ENCODE peak calls at places on chromosomes 11 and 22, in six cellular contexts. T is GM23338, Q is PC-9, U is PC-3, O is osteoblast, E is trophoblast cell. W is an unnamed sample. For H3K27me3, the result is how much of the 10 kb centered on the place peaks cover.

GRCh38 chr11:91396243-91397133 is 828.1 kb upstream of the FAT3 start:
- DNase-seq in U (peak), E (peak), T (no peak), Q (peak), O (no peak), W (peak)

GRCh38 chr22:32991353-32992115 is 66.6 kb downstream of the SYN3 start:
- DNase-seq in O (no peak), U (no peak), E (peak), T (no peak), Q (peak), W (no peak)

GRCh38 chr22:41352058-41352457 is 29.7 kb upstream of the TEF start:
- DNase-seq in E (peak), U (peak), T (no peak), Q (peak), O (peak), W (no peak)

GRCh38 chr11:20213790-20214189 is 53.5 kb upstream of the DBX1 start:
- DNase-seq in O (no peak), Q (no peak), T (no peak), E (no peak), U (no peak), W (no peak)

GRCh38 chr11:27596802-27597201 is 90.2 kb upstream of the LIN7C start:
- DNase-seq in U (no peak), E (no peak), T (no peak), O (no peak), Q (no peak), W (no peak)

GRCh38 chr11:111635706-111636045 is 33.4 kb downstream of the SIK2 start:
- DNase-seq in U (no peak), E (no peak), T (no peak), Q (no peak), O (no peak), W (no peak)

GRCh38 chr11:131579932-131580387 is 209.5 kb downstream of the NTM start:
- DNase-seq in Q (peak), E (peak), T (peak), U (peak), O (peak), W (peak)

GRCh38 chr22:50548046-50548912 is 2.6 kb downstream of the KLHDC7B start:
- DNase-seq in Q (no peak), T (no peak), E (no peak), O (peak), U (no peak), W (no peak)

GRCh38 chr11:77590194-77590591 is 440 bp downstream of the AQP11 start:
- DNase-seq in E (peak), O (peak), Q (no peak), U (peak), T (peak), W (peak)

GRCh38 chr22:29704528-29705285 is 15.1 kb upstream of the CABP7 start:
- DNase-seq in E (no peak), T (no peak), Q (no peak), O (peak), U (peak), W (peak)

GRCh38 chr11:2677127-2677526 is 22.7 kb downstream of the KCNQ1OT1 start:
- DNase-seq in Q (no peak), O (no peak), T (no peak), U (no peak), E (no peak), W (no peak)

GRCh38 chr11:109859325-109859724 is 233.9 kb upstream of the ZC3H12C start:
- DNase-seq in Q (no peak), U (peak), T (no peak), O (peak), E (peak), W (no peak)

GRCh38 chr22:32204856-32205722 is at the start of gene RFPL2:
- DNase-seq in Q (no peak), T (peak), U (no peak), O (peak), E (peak), W (peak)

GRCh38 chr11:66204412-66204811 is 64.0 kb upstream of the RAB1B start:
- DNase-seq in E (no peak), T (no peak), Q (no peak), U (no peak), O (no peak), W (no peak)

GRCh38 chr11:46936138-46937110 is at the start of gene CSTPP1:
- DNase-seq in Q (peak), U (peak), E (peak), O (peak), T (peak), W (peak)

GRCh38 chr11:31643831-31644230 is 134.3 kb downstream of the ELP4 start:
- DNase-seq in O (no peak), E (no peak), T (no peak), Q (no peak), U (peak), W (no peak)

GRCh38 chr22:38921801-38922200 is 35.6 kb upstream of the APOBEC3A start:
- DNase-seq in T (no peak), O (no peak), E (no peak), U (no peak), Q (peak), W (peak)

GRCh38 chr11:32830413-32830738 is 649 bp downstream of the PRRG4 start:
- DNase-seq in E (peak), T (peak), O (peak), Q (peak), U (peak), W (peak)

GRCh38 chr22:19995611-19996339 is 20.8 kb downstream of the ARVCF start:
- DNase-seq in E (no peak), Q (no peak), U (no peak), T (no peak), O (peak), W (no peak)

DNA sequence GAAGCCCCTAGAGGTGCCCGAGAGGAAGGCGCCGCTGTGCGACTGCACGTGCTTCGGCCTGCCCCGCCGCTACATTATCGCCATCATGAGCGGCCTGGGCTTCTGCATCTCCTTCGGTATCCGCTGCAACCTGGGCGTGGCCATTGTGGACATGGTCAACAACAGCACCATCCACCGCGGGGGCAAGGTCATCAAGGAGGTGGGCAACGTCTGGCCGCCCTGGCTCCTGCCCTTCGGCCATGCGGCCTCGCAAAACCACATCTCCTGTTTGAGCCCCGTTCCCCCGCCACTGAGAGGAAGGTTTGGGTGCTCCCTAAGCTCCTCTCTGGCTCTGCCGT is 3.4 kb downstream of the SLC17A6 start:
- DNase-seq in U (no peak), Q (no peak), T (peak), E (no peak), O (no peak), W (peak)
- H3K27me3 ChIP-seq in U (half or more), Q (half or more), T (half or more), E (under half), O (under half), W (half or more)

GRCh38 chr22:23904855-23905254 is 10.7 kb downstream of the MIF start:
- DNase-seq in E (no peak), U (no peak), T (no peak), Q (no peak), O (no peak), W (no peak)
- H2AFZ ChIP-seq in E (no peak), U (no peak), T (no peak), Q (no peak), O (no peak), W (no peak)

DNA sequence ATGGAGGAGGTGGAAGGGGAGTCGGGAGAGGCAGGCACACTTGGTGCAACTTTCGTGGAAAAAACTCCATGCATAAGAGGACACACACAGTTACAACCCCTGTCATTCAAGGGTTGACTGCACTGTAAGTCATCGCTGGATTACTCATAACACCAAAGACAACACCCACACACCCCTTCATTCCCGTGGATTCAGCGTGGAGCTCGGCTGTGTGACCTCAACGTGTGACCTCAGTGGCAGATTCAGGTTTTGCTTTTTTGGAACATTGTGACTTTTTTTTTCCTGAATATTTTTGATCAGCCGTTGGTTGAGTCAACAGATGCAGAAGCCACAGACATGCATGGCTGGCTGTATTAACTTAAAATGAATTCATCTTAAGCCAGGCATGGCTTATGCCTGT is 19.7 kb upstream of the MUC5AC start:
- DNase-seq in Q (no peak), U (peak), T (no peak), O (peak), E (no peak), W (no peak)
- H3K27me3 ChIP-seq in Q (under half), U (under half), T (under half), O (under half), E (under half), W (under half)

GRCh38 chr11:6618117-6619020 is 853 bp downstream of the TPP1 start:
- DNase-seq in U (peak), T (no peak), E (peak), O (peak), Q (no peak), W (peak)
- H2AFZ ChIP-seq in U (peak), T (peak), E (no peak), O (peak), Q (peak), W (peak)

DNA sequence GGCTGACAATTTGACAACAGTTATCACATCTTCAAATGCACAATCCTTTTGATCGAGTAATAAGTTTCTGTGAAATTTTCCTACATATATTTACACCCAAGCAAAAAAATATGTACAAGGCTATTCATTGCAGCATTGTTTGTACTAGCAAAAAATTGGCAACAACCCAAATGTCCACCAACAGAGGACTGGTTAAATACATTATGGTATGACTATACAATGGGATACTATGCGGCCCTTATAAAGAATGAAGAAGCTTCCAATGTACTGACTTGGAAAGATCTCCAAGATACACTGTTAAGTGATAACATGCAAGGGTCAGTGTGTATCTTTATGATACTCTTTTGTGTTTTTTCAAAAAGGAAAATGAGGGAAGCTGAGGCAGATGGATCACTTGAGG is 8.2 kb upstream of the P2RY2 start:
- DNase-seq in T (no peak), O (no peak), E (no peak), Q (no peak), U (no peak), W (no peak)
- H3K27me3 ChIP-seq in T (under half), O (under half), E (under half), Q (under half), U (under half), W (under half)

DNA sequence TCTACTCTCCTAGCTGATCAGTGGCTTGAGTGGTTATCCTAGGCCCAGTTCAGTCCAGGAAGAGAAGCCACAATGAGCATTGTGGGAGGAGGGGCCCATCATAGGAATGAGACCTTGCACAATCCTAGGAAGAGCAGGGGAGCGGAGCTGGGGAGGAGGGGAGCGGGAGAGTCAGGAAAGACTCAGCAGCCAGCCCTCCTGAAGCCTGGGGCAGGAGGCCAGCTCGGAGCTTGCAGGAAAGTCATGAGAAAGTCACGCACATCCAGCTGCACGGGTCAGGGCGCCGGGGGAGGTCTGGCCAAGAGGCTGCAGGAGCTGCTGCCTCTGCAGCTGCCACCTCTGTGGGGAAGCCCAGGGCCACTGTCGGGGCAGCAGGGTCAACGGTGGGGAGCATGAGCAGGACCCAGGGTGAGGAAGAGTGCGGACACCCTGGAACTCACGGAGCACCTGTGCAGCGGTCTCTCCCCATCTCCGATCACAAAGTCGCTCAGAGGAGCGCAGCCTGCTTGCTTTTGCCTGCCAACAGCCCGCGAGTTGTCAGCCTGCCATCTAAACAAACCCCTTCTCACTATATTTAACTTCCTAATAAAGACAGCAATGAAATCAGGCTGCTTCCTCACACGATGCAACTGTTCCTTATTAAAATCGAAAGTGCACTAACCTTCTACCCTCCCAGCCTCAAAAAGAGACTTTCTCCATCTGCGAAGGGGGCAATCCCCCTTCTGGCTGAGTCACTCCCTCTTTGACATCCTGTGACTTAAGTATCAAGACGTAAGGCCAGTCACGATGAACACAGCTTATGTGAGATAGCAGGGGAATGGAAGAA is 52.8 kb upstream of the RTL6 start:
- DNase-seq in Q (peak), T (no peak), U (peak), E (peak), O (peak), W (peak)
- H2AFZ ChIP-seq in Q (peak), T (no peak), U (peak), E (no peak), O (peak), W (no peak)

W was measured in hepatocyte.